ENCODE peak calls at places on chromosomes 12 and 14, in ten cellular contexts. One of them, this sample, is unnamed.

GRCh38 chr12:52777566-52777965 is 421 bp upstream of the KRT76 start:
- DNase-seq in WTC11: no peak
- DNase-seq in activated CD8-positive, alpha-beta memory T cell treated with anti-CD3 and anti-CD28 coated beads, Interleukin-2, amount 50 U/mL, for 4 hours: no peak
- DNase-seq in T47D: no peak
- DNase-seq in iPS-NIHi11: no peak
- DNase-seq in colonic mucosa: no peak
- DNase-seq in NCI-H510A treated with DMSO at 0.1 percent for 48 hours: no peak
- DNase-seq in activated gamma-delta T cell treated with anti-CD3 and anti-CD28 coated beads, Interleukin-2, amount 50 U/mL, for 16 hours: no peak
- DNase-seq in RWPE1: no peak
- DNase-seq in foreskin fibroblast: no peak
- DNase-seq in this sample: no peak

GRCh38 chr14:73058923-73059311 is 583 bp downstream of the RBM25 start:
- DNase-seq in WTC11: peak; percentile 18
- DNase-seq in activated CD8-positive, alpha-beta memory T cell treated with anti-CD3 and anti-CD28 coated beads, Interleukin-2, amount 50 U/mL, for 4 hours: no peak
- DNase-seq in T47D: peak; percentile 18
- DNase-seq in iPS-NIHi11: peak; percentile 58
- DNase-seq in colonic mucosa: no peak
- DNase-seq in NCI-H510A treated with DMSO at 0.1 percent for 48 hours: peak; percentile 24
- DNase-seq in activated gamma-delta T cell treated with anti-CD3 and anti-CD28 coated beads, Interleukin-2, amount 50 U/mL, for 16 hours: no peak
- DNase-seq in RWPE1: peak; percentile 50
- DNase-seq in foreskin fibroblast: no peak
- DNase-seq in this sample: no peak

GRCh38 chr12:131213896-131214442 is 260.3 kb downstream of the ADGRD1 start:
- DNase-seq in WTC11: no peak
- DNase-seq in activated CD8-positive, alpha-beta memory T cell treated with anti-CD3 and anti-CD28 coated beads, Interleukin-2, amount 50 U/mL, for 4 hours: no peak
- DNase-seq in T47D: no peak
- DNase-seq in iPS-NIHi11: no peak
- DNase-seq in colonic mucosa: no peak
- DNase-seq in NCI-H510A treated with DMSO at 0.1 percent for 48 hours: no peak
- DNase-seq in activated gamma-delta T cell treated with anti-CD3 and anti-CD28 coated beads, Interleukin-2, amount 50 U/mL, for 16 hours: no peak
- DNase-seq in RWPE1: no peak
- DNase-seq in foreskin fibroblast: no peak
- DNase-seq in this sample: no peak

GRCh38 chr12:6083606-6084005 is 40.9 kb downstream of the VWF start:
- DNase-seq in WTC11: no peak
- DNase-seq in activated CD8-positive, alpha-beta memory T cell treated with anti-CD3 and anti-CD28 coated beads, Interleukin-2, amount 50 U/mL, for 4 hours: no peak
- DNase-seq in T47D: no peak
- DNase-seq in iPS-NIHi11: no peak
- DNase-seq in colonic mucosa: no peak
- DNase-seq in NCI-H510A treated with DMSO at 0.1 percent for 48 hours: no peak
- DNase-seq in activated gamma-delta T cell treated with anti-CD3 and anti-CD28 coated beads, Interleukin-2, amount 50 U/mL, for 16 hours: no peak
- DNase-seq in RWPE1: no peak
- DNase-seq in foreskin fibroblast: no peak
- DNase-seq in this sample: no peak

GRCh38 chr12:40286583-40286982 is 61.8 kb downstream of the LRRK2 start:
- DNase-seq in WTC11: no peak
- DNase-seq in activated CD8-positive, alpha-beta memory T cell treated with anti-CD3 and anti-CD28 coated beads, Interleukin-2, amount 50 U/mL, for 4 hours: no peak
- DNase-seq in T47D: no peak
- DNase-seq in iPS-NIHi11: no peak
- DNase-seq in colonic mucosa: no peak
- DNase-seq in NCI-H510A treated with DMSO at 0.1 percent for 48 hours: no peak
- DNase-seq in activated gamma-delta T cell treated with anti-CD3 and anti-CD28 coated beads, Interleukin-2, amount 50 U/mL, for 16 hours: no peak
- DNase-seq in RWPE1: no peak
- DNase-seq in foreskin fibroblast: peak; percentile 8
- DNase-seq in this sample: no peak

GRCh38 chr14:49769581-49770211 is 1.7 kb downstream of the KLHDC2 start:
- DNase-seq in WTC11: no peak
- DNase-seq in activated CD8-positive, alpha-beta memory T cell treated with anti-CD3 and anti-CD28 coated beads, Interleukin-2, amount 50 U/mL, for 4 hours: no peak
- DNase-seq in T47D: no peak
- DNase-seq in iPS-NIHi11: no peak
- DNase-seq in colonic mucosa: peak; percentile 26
- DNase-seq in NCI-H510A treated with DMSO at 0.1 percent for 48 hours: peak; percentile 6
- DNase-seq in activated gamma-delta T cell treated with anti-CD3 and anti-CD28 coated beads, Interleukin-2, amount 50 U/mL, for 16 hours: no peak
- DNase-seq in RWPE1: no peak
- DNase-seq in foreskin fibroblast: no peak
- DNase-seq in this sample: no peak

GRCh38 chr14:105882626-105883025 is 356.2 kb downstream of the TMEM121 start:
- DNase-seq in WTC11: peak; percentile 2
- DNase-seq in activated CD8-positive, alpha-beta memory T cell treated with anti-CD3 and anti-CD28 coated beads, Interleukin-2, amount 50 U/mL, for 4 hours: peak; percentile 11
- DNase-seq in T47D: no peak
- DNase-seq in iPS-NIHi11: no peak
- DNase-seq in colonic mucosa: no peak
- DNase-seq in NCI-H510A treated with DMSO at 0.1 percent for 48 hours: no peak
- DNase-seq in activated gamma-delta T cell treated with anti-CD3 and anti-CD28 coated beads, Interleukin-2, amount 50 U/mL, for 16 hours: no peak
- DNase-seq in RWPE1: no peak
- DNase-seq in foreskin fibroblast: no peak
- DNase-seq in this sample: no peak

GRCh38 chr12:88889326-88890110 is 309.2 kb upstream of the KITLG start:
- DNase-seq in WTC11: no peak
- DNase-seq in activated CD8-positive, alpha-beta memory T cell treated with anti-CD3 and anti-CD28 coated beads, Interleukin-2, amount 50 U/mL, for 4 hours: no peak
- DNase-seq in T47D: no peak
- DNase-seq in iPS-NIHi11: no peak
- DNase-seq in colonic mucosa: no peak
- DNase-seq in NCI-H510A treated with DMSO at 0.1 percent for 48 hours: no peak
- DNase-seq in activated gamma-delta T cell treated with anti-CD3 and anti-CD28 coated beads, Interleukin-2, amount 50 U/mL, for 16 hours: no peak
- DNase-seq in RWPE1: no peak
- DNase-seq in foreskin fibroblast: no peak
- DNase-seq in this sample: no peak

GRCh38 chr14:21066882-21067502 is 3.1 kb upstream of the ARHGEF40 start:
- DNase-seq in WTC11: no peak
- DNase-seq in activated CD8-positive, alpha-beta memory T cell treated with anti-CD3 and anti-CD28 coated beads, Interleukin-2, amount 50 U/mL, for 4 hours: no peak
- DNase-seq in T47D: peak; percentile 53
- DNase-seq in iPS-NIHi11: peak; percentile 40
- DNase-seq in colonic mucosa: no peak
- DNase-seq in NCI-H510A treated with DMSO at 0.1 percent for 48 hours: peak; percentile 24
- DNase-seq in activated gamma-delta T cell treated with anti-CD3 and anti-CD28 coated beads, Interleukin-2, amount 50 U/mL, for 16 hours: no peak
- DNase-seq in RWPE1: peak; percentile 36
- DNase-seq in foreskin fibroblast: no peak
- DNase-seq in this sample: peak; percentile 22

GRCh38 chr14:53841109-53842099 is 115.2 kb downstream of the BMP4 start:
- DNase-seq in WTC11: no peak
- DNase-seq in activated CD8-positive, alpha-beta memory T cell treated with anti-CD3 and anti-CD28 coated beads, Interleukin-2, amount 50 U/mL, for 4 hours: no peak
- DNase-seq in T47D: no peak
- DNase-seq in iPS-NIHi11: no peak
- DNase-seq in colonic mucosa: no peak
- DNase-seq in NCI-H510A treated with DMSO at 0.1 percent for 48 hours: no peak
- DNase-seq in activated gamma-delta T cell treated with anti-CD3 and anti-CD28 coated beads, Interleukin-2, amount 50 U/mL, for 16 hours: no peak
- DNase-seq in RWPE1: no peak
- DNase-seq in foreskin fibroblast: no peak
- DNase-seq in this sample: no peak

GRCh38 chr14:33836203-33836894 is 114.5 kb downstream of the EGLN3 start:
- DNase-seq in WTC11: no peak
- DNase-seq in activated CD8-positive, alpha-beta memory T cell treated with anti-CD3 and anti-CD28 coated beads, Interleukin-2, amount 50 U/mL, for 4 hours: no peak
- DNase-seq in T47D: no peak
- DNase-seq in iPS-NIHi11: no peak
- DNase-seq in colonic mucosa: no peak
- DNase-seq in NCI-H510A treated with DMSO at 0.1 percent for 48 hours: no peak
- DNase-seq in activated gamma-delta T cell treated with anti-CD3 and anti-CD28 coated beads, Interleukin-2, amount 50 U/mL, for 16 hours: no peak
- DNase-seq in RWPE1: no peak
- DNase-seq in foreskin fibroblast: no peak
- DNase-seq in this sample: peak; percentile 51

GRCh38 chr12:52493172-52493571 is at the start of gene KRT6A:
- DNase-seq in WTC11: no peak
- DNase-seq in activated CD8-positive, alpha-beta memory T cell treated with anti-CD3 and anti-CD28 coated beads, Interleukin-2, amount 50 U/mL, for 4 hours: no peak
- DNase-seq in T47D: no peak
- DNase-seq in iPS-NIHi11: no peak
- DNase-seq in colonic mucosa: no peak
- DNase-seq in NCI-H510A treated with DMSO at 0.1 percent for 48 hours: no peak
- DNase-seq in activated gamma-delta T cell treated with anti-CD3 and anti-CD28 coated beads, Interleukin-2, amount 50 U/mL, for 16 hours: no peak
- DNase-seq in RWPE1: peak; percentile 85
- DNase-seq in foreskin fibroblast: no peak
- DNase-seq in this sample: no peak

GRCh38 chr12:6563448-6564050 is 4.5 kb downstream of the NOP2 start:
- DNase-seq in WTC11: peak; percentile 80
- DNase-seq in activated CD8-positive, alpha-beta memory T cell treated with anti-CD3 and anti-CD28 coated beads, Interleukin-2, amount 50 U/mL, for 4 hours: peak; percentile 76
- DNase-seq in T47D: no peak
- DNase-seq in iPS-NIHi11: peak; percentile 72
- DNase-seq in colonic mucosa: peak; percentile 73
- DNase-seq in NCI-H510A treated with DMSO at 0.1 percent for 48 hours: no peak
- DNase-seq in activated gamma-delta T cell treated with anti-CD3 and anti-CD28 coated beads, Interleukin-2, amount 50 U/mL, for 16 hours: peak; percentile 49
- DNase-seq in RWPE1: peak; percentile 30
- DNase-seq in foreskin fibroblast: peak; percentile 27
- DNase-seq in this sample: no peak

GRCh38 chr12:21983102-21983501 is 41.9 kb upstream of the ABCC9 start:
- DNase-seq in WTC11: no peak
- DNase-seq in activated CD8-positive, alpha-beta memory T cell treated with anti-CD3 and anti-CD28 coated beads, Interleukin-2, amount 50 U/mL, for 4 hours: no peak
- DNase-seq in T47D: no peak
- DNase-seq in iPS-NIHi11: no peak
- DNase-seq in colonic mucosa: no peak
- DNase-seq in NCI-H510A treated with DMSO at 0.1 percent for 48 hours: no peak
- DNase-seq in activated gamma-delta T cell treated with anti-CD3 and anti-CD28 coated beads, Interleukin-2, amount 50 U/mL, for 16 hours: no peak
- DNase-seq in RWPE1: no peak
- DNase-seq in foreskin fibroblast: no peak
- DNase-seq in this sample: no peak

GRCh38 chr12:45349911-45350310 is 134.0 kb downstream of the ANO6 start:
- DNase-seq in WTC11: no peak
- DNase-seq in activated CD8-positive, alpha-beta memory T cell treated with anti-CD3 and anti-CD28 coated beads, Interleukin-2, amount 50 U/mL, for 4 hours: no peak
- DNase-seq in T47D: no peak
- DNase-seq in iPS-NIHi11: no peak
- DNase-seq in colonic mucosa: no peak
- DNase-seq in NCI-H510A treated with DMSO at 0.1 percent for 48 hours: no peak
- DNase-seq in activated gamma-delta T cell treated with anti-CD3 and anti-CD28 coated beads, Interleukin-2, amount 50 U/mL, for 16 hours: no peak
- DNase-seq in RWPE1: no peak
- DNase-seq in foreskin fibroblast: peak; percentile 26
- DNase-seq in this sample: no peak

GRCh38 chr14:90698379-90698869 is 117.8 kb downstream of the TTC7B start:
- DNase-seq in WTC11: no peak
- DNase-seq in activated CD8-positive, alpha-beta memory T cell treated with anti-CD3 and anti-CD28 coated beads, Interleukin-2, amount 50 U/mL, for 4 hours: no peak
- DNase-seq in T47D: no peak
- DNase-seq in iPS-NIHi11: no peak
- DNase-seq in colonic mucosa: no peak
- DNase-seq in NCI-H510A treated with DMSO at 0.1 percent for 48 hours: peak; percentile 78
- DNase-seq in activated gamma-delta T cell treated with anti-CD3 and anti-CD28 coated beads, Interleukin-2, amount 50 U/mL, for 16 hours: no peak
- DNase-seq in RWPE1: no peak
- DNase-seq in foreskin fibroblast: peak; percentile 35
- DNase-seq in this sample: peak; percentile 63

GRCh38 chr14:20118795-20119194 is 8.3 kb downstream of the OR4K17 start:
- DNase-seq in WTC11: no peak
- DNase-seq in activated CD8-positive, alpha-beta memory T cell treated with anti-CD3 and anti-CD28 coated beads, Interleukin-2, amount 50 U/mL, for 4 hours: no peak
- DNase-seq in T47D: no peak
- DNase-seq in iPS-NIHi11: no peak
- DNase-seq in colonic mucosa: no peak
- DNase-seq in NCI-H510A treated with DMSO at 0.1 percent for 48 hours: no peak
- DNase-seq in activated gamma-delta T cell treated with anti-CD3 and anti-CD28 coated beads, Interleukin-2, amount 50 U/mL, for 16 hours: no peak
- DNase-seq in RWPE1: no peak
- DNase-seq in foreskin fibroblast: no peak
- DNase-seq in this sample: no peak

GRCh38 chr14:45249847-45250575 is 3.0 kb downstream of the MIS18BP1 start:
- DNase-seq in WTC11: no peak
- DNase-seq in activated CD8-positive, alpha-beta memory T cell treated with anti-CD3 and anti-CD28 coated beads, Interleukin-2, amount 50 U/mL, for 4 hours: no peak
- DNase-seq in T47D: no peak
- DNase-seq in iPS-NIHi11: no peak
- DNase-seq in colonic mucosa: no peak
- DNase-seq in NCI-H510A treated with DMSO at 0.1 percent for 48 hours: no peak
- DNase-seq in activated gamma-delta T cell treated with anti-CD3 and anti-CD28 coated beads, Interleukin-2, amount 50 U/mL, for 16 hours: no peak
- DNase-seq in RWPE1: no peak
- DNase-seq in foreskin fibroblast: peak; percentile 48
- DNase-seq in this sample: no peak

GRCh38 chr12:8078400-8078799 is 3.7 kb upstream of the NECAP1 start:
- DNase-seq in WTC11: peak; percentile 36
- DNase-seq in activated CD8-positive, alpha-beta memory T cell treated with anti-CD3 and anti-CD28 coated beads, Interleukin-2, amount 50 U/mL, for 4 hours: peak; percentile 61
- DNase-seq in T47D: no peak
- DNase-seq in iPS-NIHi11: peak; percentile 32
- DNase-seq in colonic mucosa: no peak
- DNase-seq in NCI-H510A treated with DMSO at 0.1 percent for 48 hours: no peak
- DNase-seq in activated gamma-delta T cell treated with anti-CD3 and anti-CD28 coated beads, Interleukin-2, amount 50 U/mL, for 16 hours: peak; percentile 40
- DNase-seq in RWPE1: peak; percentile 30
- DNase-seq in foreskin fibroblast: peak; percentile 73
- DNase-seq in this sample: no peak

GRCh38 chr12:124441443-124442190 is 125.8 kb downstream of the NCOR2 start:
- DNase-seq in WTC11: no peak
- DNase-seq in activated CD8-positive, alpha-beta memory T cell treated with anti-CD3 and anti-CD28 coated beads, Interleukin-2, amount 50 U/mL, for 4 hours: no peak
- DNase-seq in T47D: no peak
- DNase-seq in iPS-NIHi11: no peak
- DNase-seq in colonic mucosa: no peak
- DNase-seq in NCI-H510A treated with DMSO at 0.1 percent for 48 hours: no peak
- DNase-seq in activated gamma-delta T cell treated with anti-CD3 and anti-CD28 coated beads, Interleukin-2, amount 50 U/mL, for 16 hours: no peak
- DNase-seq in RWPE1: peak; percentile 89
- DNase-seq in foreskin fibroblast: peak; percentile 60
- DNase-seq in this sample: no peak

GRCh38 chr12:103373088-103373523 is 122.7 kb downstream of the C12orf42 start:
- DNase-seq in WTC11: no peak
- DNase-seq in activated CD8-positive, alpha-beta memory T cell treated with anti-CD3 and anti-CD28 coated beads, Interleukin-2, amount 50 U/mL, for 4 hours: no peak
- DNase-seq in T47D: no peak
- DNase-seq in iPS-NIHi11: no peak
- DNase-seq in colonic mucosa: no peak
- DNase-seq in NCI-H510A treated with DMSO at 0.1 percent for 48 hours: peak; percentile 94
- DNase-seq in activated gamma-delta T cell treated with anti-CD3 and anti-CD28 coated beads, Interleukin-2, amount 50 U/mL, for 16 hours: no peak
- DNase-seq in RWPE1: no peak
- DNase-seq in foreskin fibroblast: no peak
- DNase-seq in this sample: peak; percentile 90

GRCh38 chr12:82486524-82487235 is 128.4 kb downstream of the METTL25 start:
- DNase-seq in WTC11: no peak
- DNase-seq in activated CD8-positive, alpha-beta memory T cell treated with anti-CD3 and anti-CD28 coated beads, Interleukin-2, amount 50 U/mL, for 4 hours: no peak
- DNase-seq in T47D: no peak
- DNase-seq in iPS-NIHi11: no peak
- DNase-seq in colonic mucosa: no peak
- DNase-seq in NCI-H510A treated with DMSO at 0.1 percent for 48 hours: no peak
- DNase-seq in activated gamma-delta T cell treated with anti-CD3 and anti-CD28 coated beads, Interleukin-2, amount 50 U/mL, for 16 hours: no peak
- DNase-seq in RWPE1: no peak
- DNase-seq in foreskin fibroblast: peak; percentile 14
- DNase-seq in this sample: no peak

GRCh38 chr12:96045566-96045965 is 10.2 kb upstream of the LTA4H start:
- DNase-seq in WTC11: no peak
- DNase-seq in activated CD8-positive, alpha-beta memory T cell treated with anti-CD3 and anti-CD28 coated beads, Interleukin-2, amount 50 U/mL, for 4 hours: no peak
- DNase-seq in T47D: no peak
- DNase-seq in iPS-NIHi11: no peak
- DNase-seq in colonic mucosa: no peak
- DNase-seq in NCI-H510A treated with DMSO at 0.1 percent for 48 hours: no peak
- DNase-seq in activated gamma-delta T cell treated with anti-CD3 and anti-CD28 coated beads, Interleukin-2, amount 50 U/mL, for 16 hours: no peak
- DNase-seq in RWPE1: no peak
- DNase-seq in foreskin fibroblast: no peak
- DNase-seq in this sample: no peak

GRCh38 chr12:21558100-21558679 is 32.1 kb downstream of the SPX start:
- DNase-seq in WTC11: no peak
- DNase-seq in activated CD8-positive, alpha-beta memory T cell treated with anti-CD3 and anti-CD28 coated beads, Interleukin-2, amount 50 U/mL, for 4 hours: no peak
- DNase-seq in T47D: no peak
- DNase-seq in iPS-NIHi11: no peak
- DNase-seq in colonic mucosa: no peak
- DNase-seq in NCI-H510A treated with DMSO at 0.1 percent for 48 hours: no peak
- DNase-seq in activated gamma-delta T cell treated with anti-CD3 and anti-CD28 coated beads, Interleukin-2, amount 50 U/mL, for 16 hours: no peak
- DNase-seq in RWPE1: no peak
- DNase-seq in foreskin fibroblast: no peak
- DNase-seq in this sample: no peak

GRCh38 chr14:89330236-89331002 is 86.6 kb downstream of the FOXN3 start:
- DNase-seq in WTC11: no peak
- DNase-seq in activated CD8-positive, alpha-beta memory T cell treated with anti-CD3 and anti-CD28 coated beads, Interleukin-2, amount 50 U/mL, for 4 hours: no peak
- DNase-seq in T47D: no peak
- DNase-seq in iPS-NIHi11: no peak
- DNase-seq in colonic mucosa: no peak
- DNase-seq in NCI-H510A treated with DMSO at 0.1 percent for 48 hours: no peak
- DNase-seq in activated gamma-delta T cell treated with anti-CD3 and anti-CD28 coated beads, Interleukin-2, amount 50 U/mL, for 16 hours: no peak
- DNase-seq in RWPE1: no peak
- DNase-seq in foreskin fibroblast: peak; percentile 91
- DNase-seq in this sample: no peak

GRCh38 chr12:110020956-110021355 is 21.7 kb downstream of the ANKRD13A start:
- DNase-seq in WTC11: no peak
- DNase-seq in activated CD8-positive, alpha-beta memory T cell treated with anti-CD3 and anti-CD28 coated beads, Interleukin-2, amount 50 U/mL, for 4 hours: no peak
- DNase-seq in T47D: no peak
- DNase-seq in iPS-NIHi11: no peak
- DNase-seq in colonic mucosa: no peak
- DNase-seq in NCI-H510A treated with DMSO at 0.1 percent for 48 hours: no peak
- DNase-seq in activated gamma-delta T cell treated with anti-CD3 and anti-CD28 coated beads, Interleukin-2, amount 50 U/mL, for 16 hours: no peak
- DNase-seq in RWPE1: no peak
- DNase-seq in foreskin fibroblast: no peak
- DNase-seq in this sample: no peak

GRCh38 chr14:96194657-96195431 is 9.8 kb upstream of the BDKRB2 start:
- DNase-seq in WTC11: no peak
- DNase-seq in activated CD8-positive, alpha-beta memory T cell treated with anti-CD3 and anti-CD28 coated beads, Interleukin-2, amount 50 U/mL, for 4 hours: no peak
- DNase-seq in T47D: peak; percentile 40
- DNase-seq in iPS-NIHi11: no peak
- DNase-seq in colonic mucosa: no peak
- DNase-seq in NCI-H510A treated with DMSO at 0.1 percent for 48 hours: no peak
- DNase-seq in activated gamma-delta T cell treated with anti-CD3 and anti-CD28 coated beads, Interleukin-2, amount 50 U/mL, for 16 hours: no peak
- DNase-seq in RWPE1: no peak
- DNase-seq in foreskin fibroblast: no peak
- DNase-seq in this sample: no peak

GRCh38 chr12:50734409-50735263 is 29.3 kb upstream of the ATF1 start:
- DNase-seq in WTC11: peak; percentile 30
- DNase-seq in activated CD8-positive, alpha-beta memory T cell treated with anti-CD3 and anti-CD28 coated beads, Interleukin-2, amount 50 U/mL, for 4 hours: no peak
- DNase-seq in T47D: no peak
- DNase-seq in iPS-NIHi11: peak; percentile 66
- DNase-seq in colonic mucosa: no peak
- DNase-seq in NCI-H510A treated with DMSO at 0.1 percent for 48 hours: peak; percentile 11
- DNase-seq in activated gamma-delta T cell treated with anti-CD3 and anti-CD28 coated beads, Interleukin-2, amount 50 U/mL, for 16 hours: no peak
- DNase-seq in RWPE1: peak; percentile 26
- DNase-seq in foreskin fibroblast: no peak
- DNase-seq in this sample: no peak